ENCODE peak calls at places on chromosome 12, in six cellular contexts. T, X, P, Y, A and O are unnamed samples.

GRCh38 chr12:83573676-83574075 is 887.0 kb downstream of the TMTC2 start:
- DNase-seq in T (no peak), X (no peak), P (no peak), Y (no peak), A (no peak), O (no peak)

GRCh38 chr12:94640134-94640928 is 10.0 kb downstream of the TMCC3 start:
- DNase-seq in T (no peak), X (no peak), P (no peak), Y (no peak), A (no peak), O (no peak)

GRCh38 chr12:124379938-124380754 is 85.3 kb downstream of the RFLNA start:
- DNase-seq in T (no peak), X (no peak), P (no peak), Y (no peak), A (no peak), O (no peak)

GRCh38 chr12:119208626-119209061 is 29.9 kb downstream of the HSPB8 start:
- DNase-seq in T (no peak), X (no peak), P (no peak), Y (no peak), A (no peak), O (no peak)

GRCh38 chr12:81417056-81417455 is 339.2 kb downstream of the ACSS3 start:
- DNase-seq in T (no peak), X (no peak), P (no peak), Y (no peak), A (no peak), O (no peak)

GRCh38 chr12:109715310-109716091 is 1.9 kb downstream of the FAM222A start:
- DNase-seq in T (no peak), X (peak; percentile 29), P (no peak), Y (no peak), A (no peak), O (no peak)

GRCh38 chr12:42589465-42590323 is at the start of gene PRICKLE1:
- DNase-seq in T (no peak), X (no peak), P (no peak), Y (peak; percentile 40), A (peak; percentile 67), O (peak; percentile 70)

GRCh38 chr12:53074290-53074998 is 4.7 kb downstream of the SPRYD3 start:
- DNase-seq in T (no peak), X (no peak), P (no peak), Y (no peak), A (no peak), O (no peak)

GRCh38 chr12:3553681-3554546 is 62.9 kb downstream of the PRMT8 start:
- DNase-seq in T (no peak), X (no peak), P (no peak), Y (no peak), A (no peak), O (no peak)

GRCh38 chr12:32134144-32134888 is 27.7 kb downstream of the BICD1 start:
- DNase-seq in T (no peak), X (peak; percentile 56), P (peak; percentile 18), Y (no peak), A (no peak), O (peak; percentile 11)

GRCh38 chr12:111244673-111245072 is 124.2 kb downstream of the PHETA1 start:
- DNase-seq in T (no peak), X (no peak), P (no peak), Y (no peak), A (no peak), O (no peak)

GRCh38 chr12:85680881-85681280 is 155.3 kb downstream of the RASSF9 start:
- DNase-seq in T (no peak), X (no peak), P (no peak), Y (no peak), A (no peak), O (no peak)

GRCh38 chr12:109731231-109731731 is 17.7 kb downstream of the FAM222A start:
- DNase-seq in T (no peak), X (peak; percentile 10), P (no peak), Y (no peak), A (no peak), O (no peak)

GRCh38 chr12:51281202-51281924 is 11.1 kb upstream of the SMAGP start:
- DNase-seq in T (no peak), X (no peak), P (no peak), Y (no peak), A (no peak), O (no peak)

GRCh38 chr12:28759334-28759733 is 389.7 kb upstream of the FAR2 start:
- DNase-seq in T (no peak), X (no peak), P (no peak), Y (no peak), A (peak; percentile 1), O (no peak)

GRCh38 chr12:1660304-1661187 is 30.3 kb upstream of the ADIPOR2 start:
- DNase-seq in T (no peak), X (peak; percentile 79), P (peak; percentile 40), Y (no peak), A (no peak), O (peak; percentile 28)

GRCh38 chr12:16076553-16076952 is 165.4 kb downstream of the DERA start:
- DNase-seq in T (peak; percentile 36), X (no peak), P (no peak), Y (no peak), A (peak; percentile 90), O (no peak)

GRCh38 chr12:78239566-78239965 is 408.9 kb downstream of the NAV3 start:
- DNase-seq in T (no peak), X (no peak), P (no peak), Y (no peak), A (no peak), O (no peak)

GRCh38 chr12:122820138-122820537 is 15.1 kb upstream of the HIP1R start:
- DNase-seq in T (no peak), X (no peak), P (no peak), Y (no peak), A (no peak), O (no peak)

GRCh38 chr12:132154941-132155770 is 10.9 kb downstream of the NOC4L start:
- DNase-seq in T (no peak), X (peak; percentile 20), P (no peak), Y (no peak), A (no peak), O (peak; percentile 12)

GRCh38 chr12:69019910-69020309 is 86.9 kb upstream of the CPM start:
- DNase-seq in T (no peak), X (no peak), P (no peak), Y (no peak), A (no peak), O (no peak)

GRCh38 chr12:76042147-76042546 is 10.6 kb upstream of the PHLDA1 start:
- DNase-seq in T (no peak), X (no peak), P (no peak), Y (no peak), A (no peak), O (no peak)

GRCh38 chr12:3243376-3244084 is 166.4 kb downstream of the TSPAN9 start:
- DNase-seq in T (no peak), X (no peak), P (no peak), Y (no peak), A (no peak), O (no peak)

GRCh38 chr12:76719642-76720041 is 44.3 kb upstream of the ZDHHC17 start:
- DNase-seq in T (no peak), X (no peak), P (no peak), Y (no peak), A (no peak), O (no peak)

GRCh38 chr12:96211989-96212388 is 17.8 kb downstream of the ELK3 start:
- DNase-seq in T (no peak), X (no peak), P (no peak), Y (no peak), A (peak; percentile 24), O (no peak)

GRCh38 chr12:126767334-126767733 is 1499.6 kb upstream of the TMEM132C start:
- DNase-seq in T (no peak), X (no peak), P (no peak), Y (no peak), A (no peak), O (no peak)

GRCh38 chr12:55717397-55718007 is 1.7 kb downstream of the BLOC1S1 start:
- DNase-seq in T (no peak), X (no peak), P (no peak), Y (no peak), A (no peak), O (no peak)

GRCh38 chr12:52221912-52222457 is 11.1 kb upstream of the KRT7 start:
- DNase-seq in T (no peak), X (peak; percentile 33), P (peak; percentile 11), Y (peak; percentile 42), A (peak; percentile 62), O (no peak)

GRCh38 chr12:1830981-1831930 is 10.9 kb downstream of the LRTM2 start:
- DNase-seq in T (no peak), X (no peak), P (no peak), Y (peak; percentile 97), A (no peak), O (no peak)

GRCh38 chr12:96078281-96078761 is 42.9 kb upstream of the LTA4H start:
- DNase-seq in T (no peak), X (no peak), P (no peak), Y (no peak), A (no peak), O (no peak)

GRCh38 chr12:40313928-40314327 is 89.1 kb downstream of the LRRK2 start:
- DNase-seq in T (no peak), X (no peak), P (no peak), Y (no peak), A (peak; percentile 18), O (no peak)

GRCh38 chr12:78767264-78767981 is 97.2 kb upstream of the SYT1 start:
- DNase-seq in T (no peak), X (no peak), P (no peak), Y (no peak), A (no peak), O (no peak)

GRCh38 chr12:96985515-96986362 is 78.7 kb downstream of the NEDD1 start:
- DNase-seq in T (peak; percentile 66), X (peak; percentile 30), P (peak; percentile 7), Y (peak; percentile 47), A (peak; percentile 15), O (peak; percentile 36)

GRCh38 chr12:52006726-52007157 is at the start of gene TAMALIN:
- DNase-seq in T (no peak), X (peak; percentile 83), P (peak; percentile 74), Y (peak; percentile 48), A (peak; percentile 83), O (peak; percentile 87)

GRCh38 chr12:88339966-88340365 is 197.9 kb downstream of the TMTC3 start:
- DNase-seq in T (no peak), X (no peak), P (no peak), Y (no peak), A (no peak), O (no peak)

GRCh38 chr12:58529897-58530296 is 390.4 kb downstream of the LRIG3 start:
- DNase-seq in T (no peak), X (no peak), P (no peak), Y (no peak), A (peak; percentile 20), O (no peak)

GRCh38 chr12:42504049-42504448 is 85.5 kb downstream of the PRICKLE1 start:
- DNase-seq in T (no peak), X (no peak), P (no peak), Y (no peak), A (peak; percentile 44), O (no peak)

GRCh38 chr12:57518920-57519757 is 1.2 kb downstream of the DDIT3 start:
- DNase-seq in T (no peak), X (no peak), P (no peak), Y (no peak), A (peak; percentile 56), O (no peak)